ENCODE peak calls at places on chromosomes 3 and 15, in eight cellular contexts. T is heart left ventricle; C is tibial artery; B is coronary artery; H is HFFc6; V is endothelial cell; U is GM13976; F is CD8-positive, alpha-beta T cell. E is an unnamed sample.

GRCh38 chr15:92157666-92158298 is 235.9 kb upstream of the ST8SIA2 start:
- DNase-seq in T (no peak), C (no peak), B (no peak), H (no peak), V (no peak), U (no peak), F (no peak), E (no peak)

GRCh38 chr3:132203889-132204596 is 113.2 kb upstream of the ACP3 start:
- DNase-seq in T (no peak), C (no peak), B (no peak), H (no peak), V (no peak), U (no peak), F (no peak), E (no peak)

GRCh38 chr15:89575656-89576416 is 567 bp downstream of the TICRR start:
- DNase-seq in T (no peak), C (no peak), B (peak; percentile 78), H (no peak), V (peak; percentile 18), U (no peak), F (no peak), E (no peak)

GRCh38 chr15:48005921-48006541 is 114.8 kb upstream of the SLC24A5 start:
- DNase-seq in T (no peak), C (peak; percentile 35), B (no peak), H (no peak), V (no peak), U (no peak), F (no peak), E (no peak)

GRCh38 chr3:53221827-53222182 is 34.0 kb downstream of the TKT start:
- DNase-seq in T (no peak), C (no peak), B (no peak), H (no peak), V (no peak), U (no peak), F (no peak), E (no peak)

GRCh38 chr3:152244156-152244888 is 24.4 kb upstream of the MBNL1 start:
- DNase-seq in T (no peak), C (no peak), B (no peak), H (no peak), V (no peak), U (no peak), F (no peak), E (no peak)

GRCh38 chr15:101172421-101173097 is 79.3 kb downstream of the CHSY1 start:
- DNase-seq in T (no peak), C (no peak), B (no peak), H (no peak), V (no peak), U (no peak), F (no peak), E (no peak)

GRCh38 chr15:47750030-47750739 is 32.9 kb downstream of the SEMA6D start:
- DNase-seq in T (no peak), C (no peak), B (no peak), H (peak; percentile 85), V (no peak), U (no peak), F (no peak), E (no peak)

GRCh38 chr3:113151475-113152031 is 59.8 kb upstream of the BOC start:
- DNase-seq in T (no peak), C (peak; percentile 52), B (no peak), H (no peak), V (no peak), U (no peak), F (no peak), E (no peak)

GRCh38 chr3:123688241-123688747 is 103.4 kb upstream of the HACD2 start:
- DNase-seq in T (no peak), C (peak; percentile 64), B (no peak), H (peak; percentile 94), V (no peak), U (no peak), F (no peak), E (no peak)

GRCh38 chr15:89781055-89781454 is 4.9 kb downstream of the MESP2 start:
- DNase-seq in T (no peak), C (no peak), B (no peak), H (no peak), V (no peak), U (no peak), F (no peak), E (no peak)

GRCh38 chr15:49062900-49063299 is 16.7 kb upstream of the SECISBP2L start:
- DNase-seq in T (no peak), C (no peak), B (no peak), H (no peak), V (no peak), U (no peak), F (no peak), E (no peak)

GRCh38 chr3:159861369-159861987 is 127.2 kb upstream of the IL12A start:
- DNase-seq in T (no peak), C (no peak), B (no peak), H (no peak), V (no peak), U (no peak), F (no peak), E (no peak)

GRCh38 chr15:78004222-78004727 is 73.2 kb downstream of the TBC1D2B start:
- DNase-seq in T (no peak), C (no peak), B (no peak), H (no peak), V (no peak), U (peak; percentile 73), F (no peak), E (no peak)

GRCh38 chr3:140203510-140203909 is 268.5 kb downstream of the CLSTN2 start:
- DNase-seq in T (no peak), C (no peak), B (no peak), H (no peak), V (no peak), U (no peak), F (no peak), E (no peak)

GRCh38 chr15:69951511-69952209 is 146.1 kb downstream of the TLE3 start:
- DNase-seq in T (no peak), C (no peak), B (no peak), H (peak; percentile 19), V (no peak), U (no peak), F (no peak), E (no peak)

GRCh38 chr3:126306397-126306796 is 50.8 kb downstream of the KLF15 start:
- DNase-seq in T (no peak), C (no peak), B (no peak), H (no peak), V (no peak), U (no peak), F (no peak), E (no peak)

GRCh38 chr15:59590027-59590426 is 21.6 kb upstream of the GCNT3 start:
- DNase-seq in T (no peak), C (no peak), B (no peak), H (no peak), V (no peak), U (peak; percentile 51), F (no peak), E (no peak)

GRCh38 chr3:177195941-177196472 is 1.3 kb downstream of the TBL1XR1 start:
- DNase-seq in T (peak; percentile 18), C (no peak), B (no peak), H (no peak), V (no peak), U (peak; percentile 44), F (no peak), E (no peak)

GRCh38 chr3:78003090-78003489 is 963.2 kb downstream of the ROBO2 start:
- DNase-seq in T (no peak), C (no peak), B (no peak), H (no peak), V (no peak), U (no peak), F (no peak), E (no peak)

GRCh38 chr3:46566040-46566631 is at the start of gene LRRC2:
- DNase-seq in T (peak; percentile 73), C (no peak), B (no peak), H (peak; percentile 38), V (peak; percentile 31), U (no peak), F (peak; percentile 61), E (no peak)

GRCh38 chr15:96735621-96736020 is 405.1 kb downstream of the NR2F2 start:
- DNase-seq in T (no peak), C (no peak), B (no peak), H (no peak), V (no peak), U (no peak), F (no peak), E (no peak)

GRCh38 chr15:85044251-85044853 is 62.7 kb downstream of the PDE8A start:
- DNase-seq in T (peak; percentile 72), C (peak; percentile 61), B (no peak), H (peak; percentile 61), V (peak; percentile 59), U (peak; percentile 38), F (peak; percentile 60), E (no peak)
- TF ChIP-seq CTCF in T (peak; percentile 73), C (peak; percentile 69), B (peak; percentile 42), H (peak; percentile 82), V (no peak), U (peak; percentile 71), F (peak; percentile 60), E (no peak)

GRCh38 chr3:38717603-38718240 is 68.2 kb upstream of the SCN5A start:
- DNase-seq in T (peak; percentile 68), C (no peak), B (no peak), H (no peak), V (no peak), U (no peak), F (no peak), E (no peak)
- TF ChIP-seq CTCF in T (no peak), C (no peak), B (no peak), H (no peak), V (no peak), U (no peak), F (no peak), E (no peak)

DNA sequence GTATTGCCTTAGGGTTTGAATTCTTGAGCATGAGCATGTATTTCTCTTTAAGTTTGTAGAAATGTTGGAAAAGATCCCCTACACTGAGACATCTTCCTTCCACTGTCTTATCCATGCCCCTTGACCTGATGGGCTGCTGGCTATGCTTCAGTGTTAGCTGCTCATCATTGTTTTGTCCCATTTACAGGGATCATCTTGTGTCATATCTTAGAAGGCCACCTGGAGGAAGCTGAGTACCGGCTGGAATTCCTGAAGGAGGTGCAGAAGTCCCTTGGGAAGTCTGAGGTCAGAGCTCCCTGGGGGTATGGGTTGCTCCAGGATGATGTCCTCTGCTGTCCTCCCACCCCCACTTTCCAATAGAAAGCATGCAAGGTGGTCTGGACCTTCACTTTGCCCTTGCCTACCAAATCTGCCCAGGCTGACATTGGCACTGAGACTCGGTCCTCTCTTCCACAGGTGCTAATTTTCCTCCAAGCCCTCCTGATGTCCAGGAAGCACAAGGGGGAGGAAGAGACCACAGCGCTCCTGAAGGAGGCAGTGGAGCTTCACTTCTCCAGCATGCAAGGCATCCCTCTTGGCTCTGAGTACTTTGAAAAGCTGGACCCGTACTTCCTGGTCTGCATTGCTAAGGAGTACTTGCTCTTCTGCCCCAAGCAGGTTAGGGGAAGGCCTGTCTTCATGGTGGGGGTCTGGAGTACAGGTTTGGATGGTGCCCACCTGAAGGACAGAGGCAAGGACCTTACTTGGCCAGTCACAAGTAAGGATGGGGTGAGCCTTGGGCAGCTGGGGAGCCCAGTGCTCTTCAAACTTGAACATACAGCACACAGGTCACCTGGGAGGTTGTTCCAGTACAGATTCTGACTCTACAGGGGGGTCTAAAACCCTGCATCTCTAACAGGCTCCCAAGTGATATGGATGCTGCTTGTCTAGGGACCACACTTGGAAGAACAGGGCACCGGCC is 17.7 kb downstream of the TTC21A start:
- DNase-seq in T (no peak), C (no peak), B (no peak), H (peak; percentile 36), V (no peak), U (no peak), F (no peak), E (no peak)
- TF ChIP-seq CTCF in T (no peak), C (peak; percentile 54), B (peak; percentile 27), H (peak; percentile 61), V (no peak), U (no peak), F (no peak), E (no peak)

GRCh38 chr3:31448035-31448881 is 84.5 kb upstream of the STT3B start:
- DNase-seq in T (no peak), C (no peak), B (no peak), H (no peak), V (peak; percentile 14), U (peak; percentile 34), F (no peak), E (no peak)
- TF ChIP-seq CTCF in T (peak; percentile 11), C (no peak), B (no peak), H (peak; percentile 78), V (peak; percentile 45), U (peak; percentile 26), F (no peak), E (no peak)

E was measured in activated B cell treated with CpG ODN at 0.5 μM for 24 hours.